ENCODE peak calls at places on chromosomes 4 and X, in six cellular contexts. M is glutamatergic neuron; Z is mesenchymal stem cell; X is omental fat pad; Y is activated CD4-positive, alpha-beta T cell treated with anti-CD3 and anti-CD28 coated beads for 48 hours; J is activated CD4-positive, alpha-beta memory T cell treated with anti-CD3 and anti-CD28 coated beads for 36 hours. O is an unnamed sample.

GRCh38 chrX:71938371-71938770 is 27.7 kb downstream of the NHSL2 start:
- DNase-seq in M (no peak), Z (peak), X (no peak), Y (no peak), J (no peak), O (no peak)

GRCh38 chr4:123750044-123750443 is 353.4 kb downstream of the SPRY1 start:
- DNase-seq in M (no peak), Z (no peak), X (no peak), Y (no peak), J (no peak), O (no peak)

GRCh38 chr4:23161787-23162186 is 469.1 kb downstream of the GBA3 start:
- DNase-seq in M (no peak), Z (no peak), X (no peak), Y (no peak), J (no peak), O (no peak)

GRCh38 chr4:76803522-76803921 is 94.4 kb downstream of the SOWAHB start:
- DNase-seq in M (no peak), Z (peak), X (no peak), Y (no peak), J (no peak), O (peak)

GRCh38 chrX:68490644-68491043 is 8.2 kb upstream of the YIPF6 start:
- DNase-seq in M (no peak), Z (peak), X (no peak), Y (no peak), J (no peak), O (peak)

GRCh38 chrX:111511477-111511876 is at the start of gene SERTM2:
- DNase-seq in M (no peak), Z (peak), X (no peak), Y (peak), J (no peak), O (peak)

GRCh38 chr4:168453146-168453545 is 27.1 kb downstream of the DDX60L start:
- DNase-seq in M (no peak), Z (no peak), X (no peak), Y (no peak), J (no peak), O (no peak)

GRCh38 chr4:112210777-112211176 is 20.8 kb upstream of the AP1AR start:
- DNase-seq in M (no peak), Z (no peak), X (no peak), Y (no peak), J (no peak), O (no peak)

GRCh38 chr4:48315728-48316630 is 25.4 kb upstream of the SLAIN2 start:
- DNase-seq in M (no peak), Z (peak), X (no peak), Y (peak), J (peak), O (peak)

GRCh38 chrX:148854351-148854750 is 353.9 kb downstream of the AFF2 start:
- DNase-seq in M (no peak), Z (no peak), X (no peak), Y (no peak), J (no peak), O (no peak)

GRCh38 chr4:74320559-74321118 is 12.4 kb downstream of the EPGN start:
- DNase-seq in M (no peak), Z (peak), X (no peak), Y (peak), J (peak), O (peak)

GRCh38 chrX:134324359-134324758 is 87.4 kb downstream of the CCDC160 start:
- DNase-seq in M (no peak), Z (no peak), X (no peak), Y (no peak), J (no peak), O (peak)

GRCh38 chr4:6087669-6088068 is 69.4 kb upstream of the C4orf50 start:
- DNase-seq in M (peak), Z (no peak), X (no peak), Y (no peak), J (no peak), O (peak)

GRCh38 chr4:40976343-40976742 is 226.6 kb downstream of the NSUN7 start:
- DNase-seq in M (no peak), Z (peak), X (no peak), Y (peak), J (no peak), O (peak)

GRCh38 chrX:80792205-80792604 is 17.5 kb downstream of the BRWD3 start:
- DNase-seq in M (no peak), Z (peak), X (no peak), Y (no peak), J (no peak), O (peak)

GRCh38 chrX:76987381-76987780 is 459.8 kb upstream of the FGF16 start:
- DNase-seq in M (peak), Z (no peak), X (no peak), Y (no peak), J (no peak), O (no peak)

GRCh38 chr4:48268956-48269860 is at the start of gene TEC:
- DNase-seq in M (peak), Z (peak), X (no peak), Y (peak), J (peak), O (peak)

GRCh38 chrX:119654112-119654531 is 38.8 kb downstream of the SEPTIN6 start:
- DNase-seq in M (no peak), Z (peak), X (no peak), Y (no peak), J (peak), O (no peak)

GRCh38 chrX:66684196-66684595 is 45.3 kb upstream of the EDA2R start:
- DNase-seq in M (no peak), Z (no peak), X (no peak), Y (no peak), J (no peak), O (no peak)

GRCh38 chr4:141642711-141643110 is 6.3 kb downstream of the IL15 start:
- DNase-seq in M (no peak), Z (no peak), X (no peak), Y (no peak), J (no peak), O (no peak)

GRCh38 chr4:10098770-10099139 is 17.8 kb downstream of the WDR1 start:
- DNase-seq in M (no peak), Z (peak), X (no peak), Y (peak), J (peak), O (no peak)

GRCh38 chr4:142565771-142566170 is 280.3 kb downstream of the INPP4B start:
- DNase-seq in M (no peak), Z (no peak), X (no peak), Y (no peak), J (no peak), O (peak)

GRCh38 chrX:118528089-118528753 is 32.6 kb downstream of the DOCK11 start:
- DNase-seq in M (no peak), Z (no peak), X (no peak), Y (peak), J (peak), O (peak)

O was measured in OCI-M1.